ENCODE peak calls at places on chromosomes 5 and 9, in nine cellular contexts. P, V, Z, W, O, J, Q, U and D are unnamed samples.

GRCh38 chr9:34989946-34990635 is 546 bp downstream of the DNAJB5 start:
- DNase-seq in Z (peak), V (peak), P (no peak), J (peak), Q (no peak), O (no peak), W (no peak), U (no peak), D (peak)

GRCh38 chr5:347712-348284 is 26.3 kb downstream of the AHRR start:
- DNase-seq in Z (no peak), P (no peak), J (no peak), W (no peak), Q (no peak), V (no peak), U (no peak), O (no peak), D (no peak)

GRCh38 chr9:69115621-69116020 is 58.5 kb upstream of the TJP2 start:
- DNase-seq in J (no peak), W (no peak), Q (no peak), U (no peak), O (no peak), Z (no peak), P (no peak), V (no peak), D (no peak)

GRCh38 chr9:13033959-13034695 is 245.4 kb downstream of the MPDZ start:
- DNase-seq in V (peak), U (no peak), O (peak), P (peak), Z (no peak), W (no peak), Q (peak), J (no peak), D (no peak)

GRCh38 chr5:82351754-82352145 is 73.6 kb upstream of the RPS23 start:
- DNase-seq in O (peak), P (no peak), U (peak), W (no peak), J (peak), Z (no peak), Q (peak), V (no peak), D (no peak)

GRCh38 chr5:180104131-180104530 is 32.6 kb upstream of the RNF130 start:
- DNase-seq in O (no peak), Z (peak), W (no peak), P (no peak), U (no peak), V (no peak), J (no peak), Q (no peak), D (no peak)

GRCh38 chr9:116656535-116656934 is 30.6 kb upstream of the TRIM32 start:
- DNase-seq in P (no peak), Q (no peak), Z (no peak), U (no peak), V (no peak), O (no peak), W (no peak), J (no peak), D (no peak)

GRCh38 chr5:176454724-176455394 is 6.7 kb downstream of the FAF2 start:
- DNase-seq in Q (no peak), J (no peak), W (no peak), O (no peak), P (no peak), U (no peak), Z (no peak), V (no peak), D (no peak)

GRCh38 chr5:74199005-74199404 is 441.5 kb downstream of the ENC1 start:
- DNase-seq in P (no peak), Z (no peak), J (no peak), Q (no peak), O (no peak), U (no peak), V (peak), W (no peak), D (no peak)